ENCODE peak calls at places on chromosomes 6 and 20, in six cellular contexts. A, Q, C, O, P and J are unnamed samples.

GRCh38 chr20:4320284-4320683 is 304.9 kb upstream of the RNF24 start:
- DNase-seq in A (no peak), Q (no peak), C (no peak), O (no peak), P (no peak), J (no peak)

GRCh38 chr20:4808872-4809271 is 87.2 kb downstream of the PRND start:
- DNase-seq in A (no peak), Q (no peak), C (no peak), O (no peak), P (peak), J (no peak)

GRCh38 chr20:38790210-38791053 is 15.1 kb upstream of the PPP1R16B start:
- DNase-seq in A (peak), Q (peak), C (no peak), O (peak), P (peak), J (no peak)

GRCh38 chr6:22298393-22299010 is 1.7 kb upstream of the PRL start:
- DNase-seq in A (no peak), Q (no peak), C (no peak), O (no peak), P (peak), J (no peak)

GRCh38 chr6:42511803-42512422 is 51.9 kb upstream of the UBR2 start:
- DNase-seq in A (no peak), Q (peak), C (no peak), O (peak), P (peak), J (no peak)

GRCh38 chr20:1813101-1813529 is 82.1 kb upstream of the SIRPA start:
- DNase-seq in A (peak), Q (peak), C (peak), O (peak), P (peak), J (peak)

GRCh38 chr20:47004179-47004578 is 109.5 kb downstream of the EYA2 start:
- DNase-seq in A (no peak), Q (no peak), C (no peak), O (no peak), P (no peak), J (no peak)

GRCh38 chr6:45419574-45420082 is 41.9 kb upstream of the SUPT3H start:
- DNase-seq in A (no peak), Q (peak), C (no peak), O (peak), P (no peak), J (no peak)

GRCh38 chr20:14334306-14334930 is 3.0 kb downstream of the FLRT3 start:
- DNase-seq in A (peak), Q (peak), C (no peak), O (peak), P (peak), J (peak)

GRCh38 chr6:155439376-155439775 is 16.3 kb downstream of the NOX3 start:
- DNase-seq in A (no peak), Q (no peak), C (no peak), O (no peak), P (no peak), J (no peak)

GRCh38 chr6:42175860-42176259 is 2.7 kb downstream of the GUCA1A start:
- DNase-seq in A (no peak), Q (no peak), C (no peak), O (no peak), P (no peak), J (no peak)

GRCh38 chr6:90691823-90692222 is 105.0 kb upstream of the MAP3K7 start:
- DNase-seq in A (no peak), Q (no peak), C (no peak), O (no peak), P (no peak), J (no peak)

GRCh38 chr6:125077453-125077852 is 76.1 kb upstream of the TPD52L1 start:
- DNase-seq in A (no peak), Q (no peak), C (no peak), O (no peak), P (no peak), J (peak)

DNA sequence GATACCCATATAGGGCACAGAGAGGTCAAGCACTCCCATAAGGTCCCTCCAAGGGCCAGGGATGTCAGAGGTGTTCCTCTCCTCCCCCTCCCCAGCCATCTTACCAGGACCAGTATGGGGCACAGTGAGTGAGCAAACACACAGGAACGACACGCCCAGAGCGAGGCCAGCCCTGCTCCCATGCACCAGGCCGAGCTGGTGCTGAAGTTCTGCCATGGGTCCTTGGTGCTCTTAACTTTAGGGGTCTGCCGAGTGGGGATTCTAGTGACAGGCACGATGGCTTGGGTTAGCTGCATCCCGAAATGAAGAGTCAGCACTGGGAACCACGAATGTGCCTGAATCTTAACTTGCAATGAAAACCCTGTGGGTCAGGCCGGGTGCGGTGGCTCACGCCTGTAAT is 50.0 kb downstream of the PRDM1 start:
- DNase-seq in A (no peak), Q (no peak), C (no peak), O (no peak), P (no peak), J (no peak)
- H3K4me3 ChIP-seq in A (no peak), Q (no peak), C (no peak), O (no peak), P (no peak), J (no peak)

DNA sequence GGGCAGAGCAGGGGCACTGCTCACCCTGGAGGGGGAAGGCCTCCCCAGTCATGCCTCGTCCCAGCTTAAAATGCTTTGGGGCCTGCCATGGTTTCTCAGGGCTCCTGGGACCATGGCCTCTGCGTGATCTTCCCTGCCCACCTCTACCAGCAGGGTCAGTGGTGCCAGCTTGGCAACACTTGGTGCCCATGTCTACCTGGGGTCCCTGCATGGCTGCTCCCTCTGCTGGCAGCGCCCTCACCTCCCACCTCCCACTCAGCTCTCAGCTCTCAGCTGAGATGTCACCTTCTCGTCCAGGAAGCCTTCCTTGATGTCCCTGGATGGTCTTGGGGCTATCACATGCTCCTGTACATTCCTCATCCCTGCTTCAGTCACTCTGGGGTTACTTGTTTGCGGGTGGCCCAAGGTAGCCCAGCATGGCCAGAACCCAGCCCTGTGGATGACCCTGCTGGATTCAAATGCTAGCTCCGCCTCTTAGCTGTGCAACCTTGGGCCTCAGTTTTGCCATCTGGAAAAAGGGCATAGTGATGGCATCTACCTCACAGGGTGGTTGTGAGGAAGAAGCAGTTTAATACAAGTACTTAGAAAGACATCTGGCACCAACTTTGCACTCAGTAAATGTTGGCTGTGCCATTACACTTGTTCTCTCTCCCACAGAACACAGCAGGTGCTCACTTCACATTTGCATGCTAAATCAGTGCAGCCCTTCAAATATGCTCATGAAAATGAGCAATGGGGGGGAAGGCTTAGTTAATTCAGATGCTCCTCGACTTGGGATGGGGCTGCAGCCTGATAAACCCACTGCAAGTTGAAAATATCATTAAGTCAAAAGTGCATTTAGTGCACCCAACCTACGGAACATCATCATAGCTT is 53.5 kb upstream of the PTPN1 start:
- DNase-seq in A (no peak), Q (no peak), C (no peak), O (no peak), P (no peak), J (no peak)
- TF ChIP-seq CTCF in A (peak), Q (peak), C (no peak), O (peak), P (no peak), J (peak)

GRCh38 chr6:53320964-53321363 is 27.8 kb downstream of the ELOVL5 start:
- DNase-seq in A (no peak), Q (peak), C (no peak), O (no peak), P (no peak), J (no peak)
- H3K4me3 ChIP-seq in A (no peak), Q (no peak), C (no peak), O (no peak), P (no peak), J (no peak)

GRCh38 chr20:54726687-54727086 is 251.3 kb downstream of the DOK5 start:
- DNase-seq in A (no peak), Q (no peak), C (no peak), O (no peak), P (no peak), J (no peak)
- TF ChIP-seq CTCF in A (no peak), Q (no peak), C (no peak), O (no peak), P (no peak), J (no peak)

GRCh38 chr6:168949876-168950499 is 303.7 kb downstream of the THBS2 start:
- DNase-seq in A (no peak), Q (no peak), C (no peak), O (no peak), P (peak), J (no peak)

GRCh38 chr6:168953461-168953860 is 300.2 kb downstream of the THBS2 start:
- DNase-seq in A (no peak), Q (no peak), C (no peak), O (no peak), P (no peak), J (no peak)

GRCh38 chr6:168950500-168951223 is 303.0 kb downstream of the THBS2 start:
- DNase-seq in A (no peak), Q (no peak), C (no peak), O (no peak), P (peak), J (no peak)

GRCh38 chr6:168948990-168949531 is 304.6 kb downstream of the THBS2 start:
- DNase-seq in A (no peak), Q (no peak), C (no peak), O (no peak), P (no peak), J (no peak)

DNA sequence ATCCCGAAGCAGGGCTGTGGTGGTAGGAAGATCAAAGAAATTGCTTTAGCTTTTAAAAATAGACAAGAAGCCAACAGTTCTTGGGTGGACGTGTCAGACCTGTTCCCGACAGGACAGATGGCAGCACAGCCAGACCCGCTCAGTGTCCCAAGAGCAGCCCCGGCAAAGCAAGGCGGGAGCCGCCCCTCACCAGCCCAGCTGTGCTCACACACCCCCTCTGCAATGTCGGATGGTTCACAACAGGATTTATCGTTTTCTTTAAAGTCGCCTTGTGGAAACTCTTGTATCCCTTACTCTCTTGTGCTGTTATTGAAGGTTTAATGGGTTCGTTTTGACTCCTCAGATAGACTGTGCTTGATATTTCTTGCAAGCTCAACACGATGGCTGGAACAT is 302.4 kb downstream of the THBS2 start:
- DNase-seq in A (no peak), Q (no peak), C (no peak), O (no peak), P (no peak), J (no peak)
- H3K4me3 ChIP-seq in A (no peak), Q (no peak), C (no peak), O (no peak), P (no peak), J (no peak)

GRCh38 chr6:29509711-29510110 is 22.0 kb upstream of the MAS1L start:
- DNase-seq in A (no peak), Q (no peak), C (no peak), O (no peak), P (no peak), J (no peak)

GRCh38 chr6:29507319-29507718 is 19.6 kb upstream of the MAS1L start:
- DNase-seq in A (no peak), Q (no peak), C (no peak), O (no peak), P (no peak), J (no peak)

GRCh38 chr6:29510746-29511300 is 23.1 kb upstream of the MAS1L start:
- DNase-seq in A (no peak), Q (no peak), C (no peak), O (no peak), P (no peak), J (no peak)

GRCh38 chr6:29509239-29509638 is 21.5 kb upstream of the MAS1L start:
- DNase-seq in A (no peak), Q (no peak), C (no peak), O (no peak), P (no peak), J (no peak)

DNA sequence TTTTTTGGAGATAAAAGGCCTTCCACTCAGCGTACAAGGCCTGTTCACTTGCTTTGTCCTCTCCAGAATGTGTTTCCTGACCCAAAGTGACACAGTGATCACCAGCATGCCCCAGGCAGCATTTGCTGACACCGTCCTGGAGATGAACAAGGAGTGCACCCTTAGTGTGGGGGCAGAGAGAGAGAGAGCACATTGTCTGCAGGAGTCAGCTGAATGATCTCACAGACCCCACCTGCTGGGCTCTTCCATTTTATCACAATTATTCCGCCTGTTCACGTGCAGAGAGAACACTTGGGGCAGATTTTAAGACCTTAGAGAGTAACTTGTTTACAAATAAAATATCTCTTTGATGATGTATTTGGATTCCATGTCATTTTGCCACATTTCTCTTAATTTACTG is 22.4 kb upstream of the MAS1L start:
- DNase-seq in A (no peak), Q (no peak), C (no peak), O (no peak), P (no peak), J (no peak)
- TF ChIP-seq CTCF in A (no peak), Q (no peak), C (no peak), O (peak), P (no peak), J (no peak)

DNA sequence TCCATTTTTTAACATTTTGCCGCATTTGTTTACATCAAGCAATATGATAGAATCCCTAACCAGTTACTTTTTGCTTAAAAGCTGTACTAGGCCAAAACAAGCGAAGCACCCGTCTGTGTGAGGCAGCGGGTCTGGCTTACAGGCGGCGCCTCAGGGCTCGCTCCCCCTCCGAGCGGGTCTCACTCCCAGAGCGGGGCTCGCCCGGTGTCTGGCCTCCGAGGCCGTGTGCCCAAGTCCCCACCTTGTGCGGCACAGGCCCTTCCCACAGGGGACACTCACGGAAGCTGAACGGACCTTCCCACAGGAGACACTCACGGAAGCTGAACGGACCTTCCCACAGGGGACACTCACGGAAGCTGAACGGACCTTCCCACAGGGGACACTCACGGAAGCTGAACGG is 23.4 kb downstream of the ZBTB46 start:
- DNase-seq in A (no peak), Q (no peak), C (no peak), O (no peak), P (no peak), J (no peak)
- H3K4me3 ChIP-seq in A (no peak), Q (no peak), C (no peak), O (no peak), P (no peak), J (no peak)

GRCh38 chr6:164107297-164107995 is 692.9 kb downstream of the QKI start:
- DNase-seq in A (no peak), Q (peak), C (no peak), O (no peak), P (no peak), J (no peak)

GRCh38 chr6:164108092-164108491 is 693.6 kb downstream of the QKI start:
- DNase-seq in A (no peak), Q (no peak), C (no peak), O (no peak), P (no peak), J (no peak)

GRCh38 chr6:164104432-164104831 is 689.9 kb downstream of the QKI start:
- DNase-seq in A (no peak), Q (no peak), C (no peak), O (no peak), P (no peak), J (no peak)

GRCh38 chr6:164105705-164106104 is 691.2 kb downstream of the QKI start:
- DNase-seq in A (no peak), Q (no peak), C (no peak), O (no peak), P (no peak), J (no peak)

GRCh38 chr6:164106345-164106769 is 691.8 kb downstream of the QKI start:
- DNase-seq in A (no peak), Q (peak), C (no peak), O (no peak), P (no peak), J (no peak)
- TF ChIP-seq CTCF in A (no peak), Q (peak), C (no peak), O (peak), P (no peak), J (peak)

DNA sequence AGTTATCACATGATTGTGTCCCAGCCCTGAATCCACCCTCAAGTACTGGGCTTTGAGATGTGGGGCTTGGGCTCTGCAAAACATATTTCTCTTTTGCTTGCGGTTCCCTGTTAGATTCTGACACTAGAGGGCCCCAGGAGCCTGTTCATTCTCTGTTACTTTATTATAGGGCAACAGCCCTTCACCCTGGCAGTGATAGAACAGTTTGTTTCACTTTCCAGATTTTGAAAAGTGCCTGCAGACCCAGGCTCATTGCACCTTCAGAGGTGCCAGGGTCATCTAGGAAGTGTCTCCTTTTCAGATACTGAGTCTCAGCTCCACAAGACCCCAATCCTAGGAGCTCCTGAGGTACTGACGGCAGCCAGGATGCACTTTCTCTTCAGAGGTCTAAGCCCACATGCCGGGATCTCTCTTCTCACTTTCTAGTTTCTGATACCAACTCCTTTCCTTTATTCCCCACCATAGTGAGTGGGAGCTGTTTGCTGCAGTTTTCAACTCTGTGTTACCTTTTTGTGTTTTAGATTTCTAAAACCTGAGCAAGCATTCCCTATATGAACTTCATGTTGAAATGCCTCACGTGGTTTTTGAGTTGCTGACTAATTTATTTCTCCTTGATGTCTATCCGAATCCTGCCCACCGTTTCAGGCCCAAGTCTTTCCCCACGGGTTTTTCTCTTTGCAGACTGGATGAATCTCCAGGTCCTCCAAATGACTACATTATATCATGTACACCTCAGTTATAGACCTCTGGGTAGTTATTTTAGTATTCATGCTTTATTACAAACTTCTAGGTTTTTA is 10.9 kb downstream of the ABT1 start:
- DNase-seq in A (peak), Q (peak), C (no peak), O (peak), P (peak), J (no peak)
- H3K4me3 ChIP-seq in A (peak), Q (peak), C (peak), O (peak), P (peak), J (no peak)